ENCODE peak calls at places on chromosomes 12 and 14, in five cellular contexts. J is putamen, U is tibial artery, L is brain microvascular endothelial cell, H is lower leg skin. O is an unnamed sample.

GRCh38 chr12:13390381-13390856 is 193.9 kb downstream of the EMP1 start:
- DNase-seq in J (peak), H (peak), L (peak), U (peak), O (peak)

GRCh38 chr12:64404470-64405446 is 566 bp downstream of the XPOT start:
- DNase-seq in J (peak), H (peak), L (peak), U (peak), O (peak)

GRCh38 chr12:21971344-21971743 is 30.1 kb upstream of the ABCC9 start:
- DNase-seq in L (no peak), U (no peak), J (no peak), H (no peak), O (no peak)

GRCh38 chr14:21098892-21099595 is 589 bp upstream of the ZNF219 start:
- DNase-seq in J (no peak), L (no peak), H (no peak), U (no peak), O (no peak)

GRCh38 chr12:3122841-3123678 is 45.9 kb downstream of the TSPAN9 start:
- DNase-seq in U (peak), H (no peak), L (peak), J (no peak), O (no peak)

GRCh38 chr12:42135264-42135814 is 9.3 kb downstream of the GXYLT1 start:
- DNase-seq in U (no peak), J (no peak), H (no peak), L (peak), O (no peak)

GRCh38 chr12:88448337-88448944 is 131.8 kb downstream of the KITLG start:
- DNase-seq in H (no peak), J (no peak), L (no peak), U (no peak), O (no peak)

GRCh38 chr14:68585690-68586089 is 207.2 kb downstream of the ZFP36L1 start:
- DNase-seq in U (no peak), J (no peak), L (peak), H (no peak), O (no peak)

GRCh38 chr12:132261328-132262138 is 67.9 kb downstream of the GALNT9 start:
- DNase-seq in H (no peak), J (no peak), L (no peak), U (no peak), O (no peak)

GRCh38 chr12:85923767-85924331 is 49.8 kb downstream of the NTS start:
- DNase-seq in L (no peak), J (no peak), U (no peak), H (no peak), O (peak)

GRCh38 chr14:68840454-68840853 is 47.6 kb upstream of the ZFP36L1 start:
- DNase-seq in H (no peak), L (no peak), J (no peak), U (no peak), O (no peak)

GRCh38 chr12:106127289-106128126 is 11.2 kb downstream of the NUAK1 start:
- DNase-seq in U (no peak), H (no peak), J (no peak), L (no peak), O (no peak)

GRCh38 chr14:105219043-105219612 is 29.2 kb upstream of the BTBD6 start:
- DNase-seq in J (no peak), L (no peak), H (no peak), U (no peak), O (no peak)

GRCh38 chr12:12521044-12521485 is 41.6 kb downstream of the DUSP16 start:
- DNase-seq in U (no peak), J (peak), H (no peak), L (no peak), O (peak)

GRCh38 chr12:41514907-41515306 is 326.8 kb downstream of the PDZRN4 start:
- DNase-seq in J (no peak), U (no peak), H (no peak), L (no peak), O (no peak)

GRCh38 chr12:104213952-104214351 is 1.6 kb upstream of the TXNRD1 start:
- DNase-seq in J (no peak), H (no peak), L (peak), U (no peak), O (no peak)

GRCh38 chr12:34346372-34347034 is 324.2 kb downstream of the ALG10 start:
- DNase-seq in H (no peak), J (no peak), L (no peak), U (no peak), O (no peak)

GRCh38 chr14:102491786-102492522 is 17.6 kb downstream of the ANKRD9 start:
- DNase-seq in J (no peak), L (no peak), H (no peak), U (no peak), O (no peak)

GRCh38 chr12:104212516-104212915 is 3.1 kb upstream of the TXNRD1 start:
- DNase-seq in L (no peak), H (no peak), U (no peak), J (no peak), O (no peak)

GRCh38 chr12:87311206-87311605 is 718.0 kb downstream of the C12orf50 start:
- DNase-seq in H (no peak), L (no peak), U (no peak), J (no peak), O (no peak)

GRCh38 chr12:66978802-66979201 is 290.4 kb upstream of the CAND1 start:
- DNase-seq in H (no peak), J (no peak), U (no peak), L (no peak), O (no peak)

GRCh38 chr12:45934956-45935355 is 55.4 kb downstream of the SCAF11 start:
- DNase-seq in H (no peak), L (no peak), J (peak), U (no peak), O (no peak)

GRCh38 chr12:2739832-2740641 is 54.7 kb upstream of the FKBP4 start:
- DNase-seq in L (peak), J (peak), U (no peak), H (no peak), O (peak)

GRCh38 chr12:127592278-127592677 is 674.7 kb upstream of the TMEM132C start:
- DNase-seq in H (no peak), L (no peak), U (no peak), J (no peak), O (no peak)

GRCh38 chr12:106133136-106134087 is 5.3 kb downstream of the NUAK1 start:
- DNase-seq in H (no peak), J (no peak), U (no peak), L (no peak), O (no peak)

GRCh38 chr12:62435337-62436163 is 31.1 kb upstream of the MON2 start:
- DNase-seq in J (peak), L (peak), H (peak), U (peak), O (peak)

O was measured in midbrain.